ENCODE peak calls at places on chromosome 5, in five cellular contexts. E is PC-3, S is right atrium auricular region, C is right lobe of liver, T is cardiac muscle cell. V is an unnamed sample. For H3K36me3, the result is how much of the 10 kb centered on the place peaks cover.

GRCh38 chr5:53407373-53407772 is 73.1 kb upstream of the FST start:
- DNase-seq in E (peak), T (no peak), C (no peak), S (no peak), V (no peak)

GRCh38 chr5:113520429-113520828 is 6.9 kb downstream of the YTHDC2 start:
- DNase-seq in C (no peak), T (no peak), S (no peak), E (no peak), V (no peak)

GRCh38 chr5:179833056-179833708 is 12.5 kb downstream of the SQSTM1 start:
- DNase-seq in E (no peak), T (no peak), C (no peak), S (no peak), V (no peak)

GRCh38 chr5:113038714-113039113 is 62.1 kb downstream of the DCP2 start:
- DNase-seq in S (no peak), C (no peak), T (no peak), E (peak), V (no peak)

GRCh38 chr5:133227082-133227481 is 175.3 kb downstream of the HSPA4 start:
- DNase-seq in S (no peak), T (no peak), C (no peak), E (no peak), V (no peak)

GRCh38 chr5:98763001-98763630 is 10.3 kb upstream of the RGMB start:
- DNase-seq in S (no peak), C (no peak), T (no peak), E (peak), V (no peak)

GRCh38 chr5:1387059-1387755 is 42.3 kb upstream of the CLPTM1L start:
- DNase-seq in C (peak), E (no peak), S (no peak), T (no peak), V (no peak)

GRCh38 chr5:158676642-158677489 is 422.9 kb downstream of the EBF1 start:
- DNase-seq in S (no peak), T (peak), C (no peak), E (no peak), V (peak)

GRCh38 chr5:143077453-143078103 is 307.4 kb downstream of the ARHGAP26 start:
- DNase-seq in C (no peak), S (no peak), T (no peak), E (no peak), V (no peak)

GRCh38 chr5:159975462-159976019 is 33.4 kb upstream of the TTC1 start:
- DNase-seq in S (no peak), C (no peak), E (peak), T (no peak), V (no peak)

GRCh38 chr5:138943615-138944173 is 68.6 kb upstream of the LRRTM2 start:
- DNase-seq in E (no peak), C (no peak), T (no peak), S (no peak), V (peak)

GRCh38 chr5:18465833-18466681 is 831.8 kb downstream of the TAF11L14 start:
- DNase-seq in T (peak), E (peak), S (no peak), C (no peak), V (peak)

GRCh38 chr5:62720036-62720441 is 141.4 kb downstream of the LRRC70 start:
- DNase-seq in E (peak), C (no peak), T (peak), S (no peak), V (peak)

GRCh38 chr5:159660401-159660800 is 255.9 kb upstream of the ADRA1B start:
- DNase-seq in E (peak), S (no peak), C (no peak), T (no peak), V (no peak)

GRCh38 chr5:115072266-115073056 is 97.2 kb downstream of the TRIM36 start:
- DNase-seq in S (no peak), T (no peak), E (no peak), C (no peak), V (no peak)

GRCh38 chr5:773517-774264 is 10.8 kb downstream of the ZDHHC11B start:
- DNase-seq in S (no peak), E (no peak), T (no peak), C (peak), V (no peak)

GRCh38 chr5:90932052-90932699 is 373.6 kb downstream of the ADGRV1 start:
- DNase-seq in T (peak), E (peak), C (no peak), S (peak), V (peak)

GRCh38 chr5:9188131-9188530 is 357.7 kb downstream of the SEMA5A start:
- DNase-seq in C (no peak), S (no peak), T (no peak), E (peak), V (peak)

GRCh38 chr5:115460476-115460875 is 84.1 kb downstream of the FEM1C start:
- DNase-seq in T (peak), C (no peak), S (peak), E (peak), V (no peak)

GRCh38 chr5:176407456-176408244 is 8.7 kb downstream of the CLTB start:
- DNase-seq in T (no peak), E (no peak), S (no peak), C (no peak), V (no peak)

GRCh38 chr5:9894571-9895304 is 264.6 kb upstream of the TAS2R1 start:
- DNase-seq in T (no peak), C (no peak), E (peak), S (no peak), V (no peak)

GRCh38 chr5:51279983-51280382 is 103.3 kb upstream of the ISL1 start:
- DNase-seq in E (no peak), T (peak), C (no peak), S (no peak), V (no peak)

GRCh38 chr5:80870442-80870841 is 89.7 kb upstream of the RASGRF2 start:
- DNase-seq in C (no peak), S (no peak), T (peak), E (no peak), V (no peak)

GRCh38 chr5:4511996-4512656 is 628.0 kb upstream of the ADAMTS16 start:
- DNase-seq in T (peak), E (peak), S (no peak), C (no peak), V (peak)

GRCh38 chr5:132425009-132425937 is 55.8 kb downstream of the SLC22A5 start:
- DNase-seq in T (no peak), C (no peak), S (peak), E (peak), V (peak)

GRCh38 chr5:132364319-132364718 is 5.2 kb upstream of the SLC22A5 start:
- DNase-seq in S (peak), E (peak), T (no peak), C (no peak), V (no peak)

GRCh38 chr5:132475531-132475930 is 15.0 kb downstream of the IRF1 start:
- DNase-seq in C (peak), T (no peak), S (no peak), E (no peak), V (no peak)

GRCh38 chr5:17185776-17186175 is 31.7 kb upstream of the BASP1 start:
- DNase-seq in E (peak), T (no peak), S (peak), C (no peak), V (no peak)

GRCh38 chr5:148846930-148847329 is 20.5 kb downstream of the ADRB2 start:
- DNase-seq in C (no peak), S (no peak), T (no peak), E (peak), V (no peak)

GRCh38 chr5:76084496-76085285 is 1.5 kb downstream of the SV2C start:
- DNase-seq in C (no peak), T (peak), E (no peak), S (no peak), V (no peak)

GRCh38 chr5:135034963-135035677 is 1.1 kb upstream of the PITX1 start:
- DNase-seq in C (no peak), S (no peak), E (peak), T (no peak), V (no peak)

GRCh38 chr5:134453016-134453415 is 41.3 kb upstream of the CDKN2AIPNL start:
- DNase-seq in C (no peak), T (no peak), E (no peak), S (no peak), V (no peak)

GRCh38 chr5:88768411-88768810 is 114.6 kb downstream of the MEF2C start:
- DNase-seq in T (no peak), S (no peak), E (no peak), C (no peak), V (no peak)

GRCh38 chr5:177981296-177982071 is 14.6 kb downstream of the PROP1 start:
- DNase-seq in E (no peak), S (no peak), T (no peak), C (no peak), V (no peak)

GRCh38 chr5:177983763-177984564 is 12.1 kb downstream of the PROP1 start:
- DNase-seq in E (no peak), T (no peak), C (no peak), S (peak), V (no peak)

GRCh38 chr5:177980776-177981175 is 15.3 kb downstream of the PROP1 start:
- DNase-seq in S (peak), T (peak), E (no peak), C (no peak), V (no peak)

GRCh38 chr5:177982956-177983355 is 13.1 kb downstream of the PROP1 start:
- DNase-seq in E (no peak), C (no peak), S (no peak), T (no peak), V (no peak)

GRCh38 chr5:177982072-177982727 is 13.8 kb downstream of the PROP1 start:
- DNase-seq in E (peak), S (no peak), C (no peak), T (peak), V (peak)
- TF ChIP-seq CTCF in E (peak), S (no peak), C (no peak), T (no peak), V (peak)

DNA sequence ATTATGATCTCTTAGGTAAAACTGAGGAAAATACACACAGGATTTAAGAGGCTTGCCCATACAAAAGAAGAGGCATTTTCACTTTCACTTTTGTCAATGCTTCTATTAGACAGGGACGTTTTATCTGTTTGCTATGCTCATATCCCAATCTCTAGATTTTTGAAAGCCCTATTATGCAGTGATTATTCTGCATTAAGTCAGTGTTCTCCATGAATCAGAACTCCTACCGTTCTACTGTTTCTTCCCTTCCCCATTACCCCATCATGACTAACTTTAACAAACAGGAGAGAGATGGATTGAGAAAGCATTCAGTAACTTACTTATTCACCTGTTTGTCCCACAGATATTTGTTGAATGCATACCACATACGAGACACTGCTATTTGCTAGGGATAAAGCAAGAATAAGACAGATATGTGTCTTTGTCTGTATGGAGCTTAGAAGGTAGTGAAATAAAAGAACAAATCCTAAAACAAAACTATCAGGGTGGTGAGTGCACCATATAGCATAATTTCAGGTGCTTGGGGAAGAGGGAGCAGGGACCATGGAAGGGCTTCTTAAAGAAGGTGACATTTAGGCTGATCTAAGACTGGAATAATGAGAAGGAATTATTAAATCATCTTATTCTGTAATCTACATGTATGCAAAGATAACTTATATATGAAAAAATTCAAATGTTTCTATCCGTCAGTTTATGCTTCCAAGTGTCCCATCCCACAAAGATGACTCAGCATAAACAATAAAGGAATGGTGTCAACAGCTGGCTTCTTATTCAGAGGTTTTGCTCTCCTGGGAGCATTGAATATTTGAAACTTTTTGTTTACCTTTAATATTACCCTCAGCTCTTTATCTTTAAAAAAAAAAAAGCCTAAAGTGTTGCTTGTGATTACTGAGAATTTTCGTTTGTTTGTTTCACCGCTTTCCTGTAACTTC is 328.1 kb downstream of the HINT1 start:
- DNase-seq in S (no peak), C (no peak), T (no peak), E (peak), V (no peak)
- H3K4me3 ChIP-seq in S (peak), C (peak), T (no peak), E (peak), V (peak)

DNA sequence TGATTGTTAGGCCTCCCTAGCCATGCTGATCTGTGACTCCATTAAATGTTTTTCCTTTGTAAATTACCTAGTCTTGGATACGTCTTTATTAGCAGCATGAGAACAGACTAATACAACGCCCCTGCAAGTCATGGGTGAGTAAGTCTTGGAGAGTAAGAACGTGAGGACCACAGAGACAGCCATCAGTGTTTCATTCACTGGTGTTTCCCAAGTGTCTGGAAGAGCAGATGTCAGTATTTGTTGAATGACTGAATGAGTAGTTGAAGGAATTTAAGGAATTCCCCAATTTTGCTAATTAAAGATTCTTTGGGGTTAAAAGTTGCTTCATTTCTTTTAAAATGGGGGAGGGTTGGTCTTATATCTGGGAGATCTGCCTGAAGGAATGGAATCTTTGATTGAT is 178.8 kb downstream of the TRIO start:
- DNase-seq in C (no peak), S (no peak), T (no peak), E (no peak), V (no peak)
- H3K36me3 ChIP-seq in C (under half), S (under half), T (under half), E (half or more), V (under half)

GRCh38 chr5:32690153-32690552 is 21.0 kb upstream of the NPR3 start:
- DNase-seq in E (peak), T (no peak), C (no peak), S (no peak), V (no peak)
- TF ChIP-seq CTCF in E (peak), T (peak), C (peak), S (no peak), V (peak)

GRCh38 chr5:79564798-79565279 is 47.4 kb upstream of the TENT2 start:
- DNase-seq in T (no peak), C (no peak), S (no peak), E (no peak), V (no peak)
- H3K4me3 ChIP-seq in T (no peak), C (no peak), S (no peak), E (no peak), V (no peak)

GRCh38 chr5:33793836-33794549 is 97.8 kb downstream of the ADAMTS12 start:
- DNase-seq in S (no peak), E (no peak), T (no peak), C (no peak), V (no peak)
- H3K36me3 ChIP-seq in S (under half), E (under half), T (under half), C (under half), V (under half)

DNA sequence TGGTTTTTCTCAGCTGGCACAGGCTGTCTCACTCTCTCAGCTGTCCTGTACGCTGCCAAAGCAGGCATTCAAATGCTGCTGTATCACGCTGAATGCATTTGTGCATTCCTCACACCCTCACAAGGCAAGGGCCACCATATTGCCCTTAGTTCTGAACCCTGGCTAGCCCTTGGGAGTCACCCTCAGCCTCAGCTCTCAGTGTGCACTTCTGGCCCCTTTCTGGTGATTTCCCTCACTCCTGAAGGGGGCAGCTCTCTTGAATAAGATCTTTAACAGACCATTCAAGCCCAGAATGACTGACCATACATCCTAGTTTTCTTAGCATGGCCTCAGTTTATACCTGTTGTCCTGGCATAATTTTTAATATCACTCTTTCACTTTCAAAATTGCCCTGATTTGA is 84.3 kb downstream of the HTR1A start:
- DNase-seq in T (no peak), C (no peak), E (no peak), S (no peak), V (no peak)
- TF ChIP-seq CTCF in T (no peak), C (no peak), E (no peak), S (no peak), V (no peak)

DNA sequence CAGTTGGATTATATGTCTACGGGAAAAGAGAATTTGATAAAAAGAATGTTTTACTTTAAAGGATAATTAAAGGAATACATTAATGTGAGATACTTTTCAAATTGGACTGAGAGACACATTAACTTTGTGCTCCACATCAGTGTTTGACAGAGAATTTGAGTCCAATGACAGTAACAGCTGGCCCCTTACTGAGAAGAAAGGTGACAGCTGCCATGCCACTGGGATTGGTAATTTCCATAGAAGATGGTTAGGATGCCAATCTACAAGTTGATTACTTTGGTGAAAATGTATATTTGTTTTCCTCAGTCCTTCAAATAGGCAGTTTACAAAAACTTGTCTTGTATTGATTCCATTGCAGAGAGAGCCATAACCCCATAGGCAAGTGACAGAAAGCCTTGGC is 578.4 kb downstream of the SLCO4C1 start:
- DNase-seq in S (no peak), T (no peak), E (no peak), C (no peak), V (no peak)
- H3K4me3 ChIP-seq in S (no peak), T (no peak), E (no peak), C (no peak), V (no peak)